ENCODE peak calls at places on chromosomes 13 and 19, in five cellular contexts. B, M, X, O and J are unnamed samples. For H3K36me3, the result is how much of the 10 kb centered on the place peaks cover.

GRCh38 chr13:106649495-106649894 is 81.6 kb upstream of the ARGLU1 start:
- DNase-seq in B (peak), M (peak), X (peak), O (no peak), J (peak)

GRCh38 chr19:40663712-40664692 is 26.4 kb downstream of the NUMBL start:
- DNase-seq in B (no peak), M (peak), X (peak), O (no peak), J (peak)

GRCh38 chr19:4707956-4708650 is 15.5 kb downstream of the DPP9 start:
- DNase-seq in B (peak), M (no peak), X (no peak), O (no peak), J (peak)

GRCh38 chr13:44843403-44843802 is 145.9 kb downstream of the NUFIP1 start:
- DNase-seq in B (no peak), M (no peak), X (no peak), O (no peak), J (peak)

GRCh38 chr19:13804830-13805683 is 9.8 kb downstream of the ZSWIM4 start:
- DNase-seq in B (no peak), M (no peak), X (no peak), O (peak), J (no peak)

GRCh38 chr13:33721719-33722118 is 96.2 kb upstream of the RFC3 start:
- DNase-seq in B (peak), M (no peak), X (no peak), O (no peak), J (peak)

GRCh38 chr19:32537626-32538025 is 43.4 kb upstream of the PDCD5 start:
- DNase-seq in B (no peak), M (no peak), X (no peak), O (peak), J (no peak)

GRCh38 chr19:38654478-38655079 is 7.1 kb downstream of the ACTN4 start:
- DNase-seq in B (peak), M (no peak), X (no peak), O (no peak), J (peak)

GRCh38 chr19:55301459-55302331 is 17.9 kb downstream of the BRSK1 start:
- DNase-seq in B (peak), M (peak), X (peak), O (peak), J (peak)

GRCh38 chr13:32553720-32554119 is 15.1 kb upstream of the N4BP2L2 start:
- DNase-seq in B (no peak), M (no peak), X (no peak), O (no peak), J (no peak)

GRCh38 chr13:51905787-51906186 is 44.0 kb downstream of the CCDC70 start:
- DNase-seq in B (no peak), M (no peak), X (no peak), O (no peak), J (no peak)

GRCh38 chr13:104553156-104553555 is 1486.9 kb upstream of the SLC10A2 start:
- DNase-seq in B (peak), M (peak), X (no peak), O (no peak), J (peak)

GRCh38 chr13:73835138-73835721 is 299.0 kb downstream of the KLF12 start:
- DNase-seq in B (peak), M (peak), X (peak), O (peak), J (peak)

GRCh38 chr19:49739098-49739497 is 24.0 kb downstream of the TSKS start:
- DNase-seq in B (no peak), M (no peak), X (no peak), O (no peak), J (no peak)

GRCh38 chr13:50115695-50116094 is 100.5 kb downstream of the KCNRG start:
- DNase-seq in B (no peak), M (no peak), X (no peak), O (no peak), J (no peak)

GRCh38 chr13:39054112-39054511 is 15.9 kb downstream of the NHLRC3 start:
- DNase-seq in B (no peak), M (no peak), X (no peak), O (no peak), J (no peak)

GRCh38 chr19:11560404-11560988 is 1.5 kb upstream of the ELOF1 start:
- DNase-seq in B (peak), M (peak), X (peak), O (peak), J (peak)

GRCh38 chr13:91627952-91628739 is 229.7 kb downstream of the GPC5 start:
- DNase-seq in B (no peak), M (no peak), X (no peak), O (no peak), J (no peak)

GRCh38 chr19:35851213-35852028 is 883 bp downstream of the NPHS1 start:
- DNase-seq in B (no peak), M (no peak), X (peak), O (peak), J (no peak)

GRCh38 chr13:33799950-33800592 is 17.9 kb upstream of the RFC3 start:
- DNase-seq in B (peak), M (peak), X (peak), O (peak), J (peak)

GRCh38 chr13:35131471-35131870 is 189.4 kb downstream of the NBEA start:
- DNase-seq in B (no peak), M (no peak), X (no peak), O (no peak), J (no peak)

GRCh38 chr13:98504371-98504963 is 72.4 kb downstream of the STK24 start:
- DNase-seq in B (no peak), M (no peak), X (no peak), O (no peak), J (no peak)

GRCh38 chr19:7505682-7506384 is 10.1 kb upstream of the ZNF358 start:
- DNase-seq in B (no peak), M (no peak), X (peak), O (peak), J (no peak)

GRCh38 chr19:12840091-12841079 is 2.1 kb downstream of the MAST1 start:
- DNase-seq in B (peak), M (peak), X (peak), O (peak), J (no peak)

GRCh38 chr13:109744512-109745051 is 41.8 kb downstream of the IRS2 start:
- DNase-seq in B (peak), M (peak), X (peak), O (no peak), J (peak)

GRCh38 chr19:10634430-10634829 is 9.1 kb downstream of the SLC44A2 start:
- DNase-seq in B (no peak), M (no peak), X (no peak), O (no peak), J (no peak)

GRCh38 chr19:6501740-6502648 is at the start of gene TUBB4A:
- DNase-seq in B (no peak), M (peak), X (peak), O (peak), J (no peak)

GRCh38 chr13:102626928-102627327 is 30.1 kb downstream of the TPP2 start:
- DNase-seq in B (no peak), M (no peak), X (no peak), O (no peak), J (no peak)

GRCh38 chr13:102628559-102628958 is 31.8 kb downstream of the TPP2 start:
- DNase-seq in B (no peak), M (no peak), X (no peak), O (no peak), J (no peak)

GRCh38 chr13:102631198-102631597 is 34.4 kb downstream of the TPP2 start:
- DNase-seq in B (no peak), M (no peak), X (no peak), O (no peak), J (no peak)
- H3K36me3 ChIP-seq in B (under half), M (under half), X (under half), O (half or more), J (under half)

DNA sequence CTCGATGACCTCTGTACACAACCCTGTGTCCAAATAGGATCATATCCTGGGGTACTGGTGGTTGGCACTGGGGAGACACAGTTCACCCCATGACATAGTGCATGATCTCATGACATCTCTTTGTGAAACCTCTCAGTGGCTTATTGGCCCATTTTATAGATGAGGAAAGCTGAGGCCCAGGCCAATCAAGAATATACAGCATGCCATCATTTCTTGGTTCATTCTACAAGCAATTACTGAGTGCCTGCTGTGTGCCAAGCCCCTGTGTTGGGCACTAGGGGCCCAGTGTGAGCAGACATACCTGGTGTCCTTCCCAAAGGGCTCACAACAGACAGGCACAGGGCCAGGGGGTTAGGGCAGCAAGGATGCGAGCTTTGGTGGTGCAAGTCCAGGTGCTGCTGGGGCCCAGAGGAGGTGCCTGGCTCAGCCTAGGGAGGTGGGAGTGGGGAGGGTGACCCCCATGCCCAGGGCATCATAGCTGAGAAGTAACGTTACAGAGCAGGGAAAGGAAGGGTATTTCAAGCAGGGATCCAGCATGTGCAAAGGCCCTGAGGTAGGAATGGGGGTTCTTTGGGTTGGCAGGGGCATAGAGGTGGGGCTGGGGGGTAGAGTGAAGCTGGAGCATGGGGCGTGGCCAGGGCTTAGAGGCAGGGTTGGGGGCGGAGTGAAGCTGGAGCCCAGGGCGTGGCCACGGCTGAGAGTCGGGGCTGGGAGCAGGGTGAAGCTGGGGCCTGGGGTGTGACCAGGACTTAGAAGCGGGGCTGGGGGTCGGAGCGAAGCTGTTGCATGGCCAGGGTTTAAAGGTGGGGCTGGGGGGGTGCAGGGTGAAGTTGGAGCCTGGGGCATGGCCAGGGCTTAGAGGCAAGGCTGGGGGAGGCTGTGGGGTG is 20.7 kb downstream of the COLGALT1 start:
- DNase-seq in B (no peak), M (no peak), X (no peak), O (peak), J (no peak)
- H3K4me2 ChIP-seq in B (no peak), M (no peak), X (no peak), O (peak), J (no peak)

DNA sequence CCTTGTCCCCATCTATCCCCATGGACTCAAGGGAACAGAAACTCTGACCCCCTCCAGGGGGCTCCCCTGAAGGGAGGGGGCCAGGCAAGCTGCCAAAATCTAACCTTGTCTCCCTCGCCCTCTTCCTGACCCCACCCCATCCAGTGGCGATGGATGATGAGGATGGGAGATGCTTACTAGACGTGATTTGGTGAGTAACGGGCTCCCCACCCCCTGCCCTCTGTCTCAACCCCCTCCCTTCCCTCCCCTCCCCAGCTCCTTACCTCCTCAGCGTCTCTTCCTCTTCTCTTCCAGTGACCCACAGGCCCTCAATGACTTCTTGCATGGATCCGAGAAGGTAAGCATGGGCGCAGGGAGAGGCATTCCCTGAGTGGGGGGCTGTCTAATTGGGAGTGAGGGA is 39.8 kb upstream of the EHD2 start:
- DNase-seq in B (no peak), M (no peak), X (no peak), O (no peak), J (no peak)
- H3K36me3 ChIP-seq in B (under half), M (under half), X (under half), O (under half), J (under half)

DNA sequence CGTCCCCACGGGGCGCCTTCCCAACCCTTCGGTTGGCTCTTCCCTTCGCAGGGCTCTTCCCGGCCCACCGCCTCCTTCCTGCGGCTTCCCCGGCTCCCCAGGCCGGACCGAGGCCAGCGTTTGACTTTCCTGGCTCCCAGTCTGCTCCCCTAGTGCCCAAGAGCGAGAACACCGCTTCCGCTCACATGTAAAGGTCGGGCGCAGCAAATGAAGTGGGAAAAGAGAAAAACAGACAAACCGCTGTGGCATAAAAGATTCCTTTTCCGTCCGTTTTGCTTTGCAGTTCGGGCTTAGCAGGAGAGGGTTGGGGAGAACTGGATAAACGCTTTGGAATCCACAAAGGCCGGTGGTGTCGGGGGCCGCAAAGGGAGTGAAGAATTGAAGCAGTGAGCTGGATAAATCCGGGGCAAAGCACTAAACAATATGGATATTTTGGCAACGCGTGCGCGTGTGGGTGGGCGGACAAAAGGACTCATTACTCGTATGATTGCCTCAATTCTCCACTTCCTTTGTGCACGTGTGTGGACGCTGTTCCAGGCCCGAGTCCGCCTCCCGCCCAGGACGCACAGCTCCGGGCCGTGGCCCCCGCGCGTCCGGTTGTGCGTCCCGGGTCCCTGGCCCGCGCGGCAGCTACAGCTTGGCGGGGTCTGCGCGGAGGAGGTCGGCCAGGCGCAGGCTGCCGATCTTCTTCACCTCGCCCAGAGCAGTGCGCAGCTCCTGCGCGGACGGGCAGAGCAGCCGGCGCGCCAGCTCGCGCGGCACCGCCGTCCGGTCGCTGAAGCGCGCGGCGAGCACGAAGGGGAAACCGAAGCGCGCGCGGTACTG is 8.6 kb upstream of the CDX2 start:
- DNase-seq in B (no peak), M (no peak), X (no peak), O (peak), J (peak)
- H3K4me2 ChIP-seq in B (no peak), M (no peak), X (peak), O (peak), J (no peak)